ENCODE peak calls at places on chromosome 4, in eight cellular contexts. X is ovary; H is epithelial cell of esophagus; O is NCI-H2081; Q is activated CD8-positive, alpha-beta memory T cell treated with anti-CD3 and anti-CD28 coated beads, Interleukin-2, amount 10 ng/mL, durations not matched to agents 7 days and 5 days; I is ACHN; J is RPMI8226; D is foreskin keratinocyte. S is an unnamed sample.

GRCh38 chr4:77025643-77026321 is 50.0 kb downstream of the CCNI start:
- DNase-seq in X (no peak), O (no peak), D (no peak), I (no peak), H (no peak), J (no peak), Q (peak), S (no peak)

GRCh38 chr4:88335092-88335665 is 43.5 kb upstream of the HERC6 start:
- DNase-seq in X (no peak), J (no peak), D (no peak), O (no peak), H (no peak), Q (no peak), I (no peak), S (no peak)

GRCh38 chr4:177047070-177047850 is 254.5 kb upstream of the VEGFC start:
- DNase-seq in Q (peak), X (peak), O (peak), J (peak), I (peak), D (peak), H (peak), S (peak)

GRCh38 chr4:184417802-184418511 is 56.4 kb downstream of the IRF2 start:
- DNase-seq in Q (peak), I (peak), X (no peak), H (peak), J (peak), O (no peak), D (peak), S (no peak)

GRCh38 chr4:2194556-2194955 is 47.4 kb downstream of the HAUS3 start:
- DNase-seq in X (no peak), I (no peak), D (no peak), O (no peak), H (no peak), Q (no peak), J (no peak), S (no peak)

GRCh38 chr4:3193531-3194203 is 55.3 kb upstream of the MSANTD1 start:
- DNase-seq in Q (no peak), O (peak), J (no peak), X (no peak), H (peak), I (peak), D (no peak), S (peak)

GRCh38 chr4:85520765-85521749 is 46.1 kb downstream of the ARHGAP24 start:
- DNase-seq in J (no peak), O (no peak), D (no peak), I (no peak), H (peak), X (no peak), Q (no peak), S (no peak)

GRCh38 chr4:79652232-79652631 is 244.2 kb upstream of the GK2 start:
- DNase-seq in J (no peak), O (peak), Q (no peak), I (no peak), D (no peak), H (peak), X (no peak), S (no peak)

GRCh38 chr4:7341486-7342222 is 93.1 kb downstream of the PSAPL1 start:
- DNase-seq in J (no peak), D (no peak), Q (no peak), X (no peak), O (no peak), I (no peak), H (no peak), S (no peak)